ENCODE peak calls at places on chromosomes 5 and 9, in six cellular contexts. One of them, this sample, is unnamed.

GRCh38 chr5:125245216-125245615 is 498.8 kb upstream of the ZNF608 start:
- DNase-seq in esophagus squamous epithelium: no peak
- DNase-seq in RWPE1: no peak
- DNase-seq in BE2C: no peak
- DNase-seq in pancreas: no peak
- DNase-seq in choroid plexus epithelial cell: no peak
- DNase-seq in this sample: no peak

GRCh38 chr9:133944746-133945135 is 47.4 kb downstream of the VAV2 start:
- DNase-seq in RWPE1: peak
- DNase-seq in pancreas: peak
- DNase-seq in BE2C: peak
- DNase-seq in esophagus squamous epithelium: no peak
- DNase-seq in choroid plexus epithelial cell: peak
- DNase-seq in this sample: no peak

GRCh38 chr5:137672001-137672400 is 63.9 kb downstream of the KLHL3 start:
- DNase-seq in esophagus squamous epithelium: no peak
- DNase-seq in pancreas: peak
- DNase-seq in choroid plexus epithelial cell: no peak
- DNase-seq in BE2C: no peak
- DNase-seq in RWPE1: no peak
- DNase-seq in this sample: no peak

GRCh38 chr5:174314261-174314660 is 268.8 kb downstream of the NSG2 start:
- DNase-seq in BE2C: no peak
- DNase-seq in pancreas: no peak
- DNase-seq in RWPE1: no peak
- DNase-seq in esophagus squamous epithelium: no peak
- DNase-seq in choroid plexus epithelial cell: no peak
- DNase-seq in this sample: no peak

GRCh38 chr9:94042516-94042915 is 41.7 kb upstream of the PTPDC1 start:
- DNase-seq in BE2C: no peak
- DNase-seq in esophagus squamous epithelium: no peak
- DNase-seq in pancreas: no peak
- DNase-seq in choroid plexus epithelial cell: no peak
- DNase-seq in RWPE1: no peak
- DNase-seq in this sample: no peak

GRCh38 chr5:56025303-56025885 is 30.6 kb upstream of the IL6ST start:
- DNase-seq in RWPE1: no peak
- DNase-seq in choroid plexus epithelial cell: peak
- DNase-seq in BE2C: no peak
- DNase-seq in pancreas: no peak
- DNase-seq in esophagus squamous epithelium: no peak
- DNase-seq in this sample: no peak

GRCh38 chr9:77714077-77714549 is 66.0 kb upstream of the GNA14 start:
- DNase-seq in RWPE1: no peak
- DNase-seq in BE2C: peak
- DNase-seq in esophagus squamous epithelium: no peak
- DNase-seq in pancreas: no peak
- DNase-seq in choroid plexus epithelial cell: peak
- DNase-seq in this sample: no peak

GRCh38 chr5:178244566-178244965 is 12.0 kb upstream of the PHYKPL start:
- DNase-seq in choroid plexus epithelial cell: peak
- DNase-seq in pancreas: no peak
- DNase-seq in RWPE1: no peak
- DNase-seq in esophagus squamous epithelium: no peak
- DNase-seq in BE2C: no peak
- DNase-seq in this sample: no peak

GRCh38 chr9:121107041-121107440 is 32.3 kb downstream of the CNTRL start:
- DNase-seq in RWPE1: peak
- DNase-seq in BE2C: no peak
- DNase-seq in pancreas: no peak
- DNase-seq in esophagus squamous epithelium: no peak
- DNase-seq in choroid plexus epithelial cell: peak
- DNase-seq in this sample: no peak
- TF ChIP-seq CTCF in RWPE1: peak
- TF ChIP-seq CTCF in BE2C: no peak
- TF ChIP-seq CTCF in pancreas: no peak
- TF ChIP-seq CTCF in esophagus squamous epithelium: peak
- TF ChIP-seq CTCF in choroid plexus epithelial cell: peak
- TF ChIP-seq CTCF in this sample: no peak

GRCh38 chr9:99103505-99103904 is 1.4 kb upstream of the TGFBR1 start:
- DNase-seq in choroid plexus epithelial cell: no peak
- DNase-seq in esophagus squamous epithelium: no peak
- DNase-seq in RWPE1: no peak
- DNase-seq in pancreas: no peak
- DNase-seq in BE2C: no peak
- DNase-seq in this sample: no peak

GRCh38 chr9:99105152-99106043 is 485 bp downstream of the TGFBR1 start:
- DNase-seq in esophagus squamous epithelium: peak
- DNase-seq in BE2C: peak
- DNase-seq in RWPE1: peak
- DNase-seq in choroid plexus epithelial cell: peak
- DNase-seq in pancreas: peak
- DNase-seq in this sample: peak

GRCh38 chr9:99106044-99106375 is 1.1 kb downstream of the TGFBR1 start:
- DNase-seq in pancreas: no peak
- DNase-seq in BE2C: no peak
- DNase-seq in choroid plexus epithelial cell: no peak
- DNase-seq in esophagus squamous epithelium: no peak
- DNase-seq in RWPE1: no peak
- DNase-seq in this sample: no peak

GRCh38 chr9:99103909-99104458 is 929 bp upstream of the TGFBR1 start:
- DNase-seq in pancreas: no peak
- DNase-seq in esophagus squamous epithelium: no peak
- DNase-seq in BE2C: no peak
- DNase-seq in choroid plexus epithelial cell: peak
- DNase-seq in RWPE1: peak
- DNase-seq in this sample: no peak

GRCh38 chr9:99104459-99105151 is at the start of gene TGFBR1:
- DNase-seq in choroid plexus epithelial cell: peak
- DNase-seq in pancreas: peak
- DNase-seq in RWPE1: peak
- DNase-seq in esophagus squamous epithelium: peak
- DNase-seq in BE2C: peak
- DNase-seq in this sample: peak
- TF ChIP-seq CTCF in choroid plexus epithelial cell: no peak
- TF ChIP-seq CTCF in pancreas: no peak
- TF ChIP-seq CTCF in RWPE1: no peak
- TF ChIP-seq CTCF in esophagus squamous epithelium: peak
- TF ChIP-seq CTCF in BE2C: no peak
- TF ChIP-seq CTCF in this sample: no peak

GRCh38 chr5:171845857-171846785 is 60.5 kb downstream of the SMIM23 start:
- DNase-seq in BE2C: no peak
- DNase-seq in choroid plexus epithelial cell: no peak
- DNase-seq in esophagus squamous epithelium: no peak
- DNase-seq in RWPE1: peak
- DNase-seq in pancreas: no peak
- DNase-seq in this sample: no peak
- TF ChIP-seq CTCF in BE2C: no peak
- TF ChIP-seq CTCF in choroid plexus epithelial cell: peak
- TF ChIP-seq CTCF in esophagus squamous epithelium: no peak
- TF ChIP-seq CTCF in RWPE1: no peak
- TF ChIP-seq CTCF in pancreas: no peak
- TF ChIP-seq CTCF in this sample: no peak

GRCh38 chr9:38176256-38176655 is 107.2 kb upstream of the SHB start:
- DNase-seq in pancreas: no peak
- DNase-seq in RWPE1: no peak
- DNase-seq in esophagus squamous epithelium: no peak
- DNase-seq in BE2C: no peak
- DNase-seq in choroid plexus epithelial cell: no peak
- DNase-seq in this sample: no peak

GRCh38 chr9:38172601-38173000 is 103.6 kb upstream of the SHB start:
- DNase-seq in pancreas: no peak
- DNase-seq in RWPE1: no peak
- DNase-seq in choroid plexus epithelial cell: no peak
- DNase-seq in esophagus squamous epithelium: no peak
- DNase-seq in BE2C: no peak
- DNase-seq in this sample: no peak

GRCh38 chr9:38175423-38175822 is 106.4 kb upstream of the SHB start:
- DNase-seq in choroid plexus epithelial cell: no peak
- DNase-seq in pancreas: no peak
- DNase-seq in esophagus squamous epithelium: no peak
- DNase-seq in BE2C: no peak
- DNase-seq in RWPE1: no peak
- DNase-seq in this sample: no peak

GRCh38 chr9:38171926-38172325 is 102.9 kb upstream of the SHB start:
- DNase-seq in pancreas: no peak
- DNase-seq in BE2C: no peak
- DNase-seq in choroid plexus epithelial cell: no peak
- DNase-seq in esophagus squamous epithelium: no peak
- DNase-seq in RWPE1: no peak
- DNase-seq in this sample: no peak

DNA sequence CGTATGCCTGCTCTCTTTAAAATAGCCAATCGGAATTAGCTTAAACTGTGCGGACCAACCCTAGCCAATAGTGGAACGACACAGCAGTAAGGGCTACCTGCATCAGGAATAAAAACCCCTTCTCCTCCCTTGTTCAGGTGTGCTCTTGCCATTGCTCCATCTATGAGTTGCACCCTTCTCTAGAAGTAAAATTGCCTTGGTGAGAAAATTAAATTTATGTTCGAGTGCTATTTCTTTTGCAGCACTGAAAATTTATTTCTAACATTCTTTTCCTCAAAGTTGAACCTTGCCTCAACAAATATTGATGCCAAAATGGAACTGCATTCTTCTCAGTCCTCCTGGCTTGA is 102.5 kb upstream of the SHB start:
- DNase-seq in BE2C: no peak
- DNase-seq in pancreas: no peak
- DNase-seq in RWPE1: no peak
- DNase-seq in esophagus squamous epithelium: no peak
- DNase-seq in choroid plexus epithelial cell: no peak
- DNase-seq in this sample: no peak
- TF ChIP-seq CTCF in BE2C: no peak
- TF ChIP-seq CTCF in pancreas: no peak
- TF ChIP-seq CTCF in RWPE1: no peak
- TF ChIP-seq CTCF in esophagus squamous epithelium: no peak
- TF ChIP-seq CTCF in choroid plexus epithelial cell: no peak
- TF ChIP-seq CTCF in this sample: no peak

DNA sequence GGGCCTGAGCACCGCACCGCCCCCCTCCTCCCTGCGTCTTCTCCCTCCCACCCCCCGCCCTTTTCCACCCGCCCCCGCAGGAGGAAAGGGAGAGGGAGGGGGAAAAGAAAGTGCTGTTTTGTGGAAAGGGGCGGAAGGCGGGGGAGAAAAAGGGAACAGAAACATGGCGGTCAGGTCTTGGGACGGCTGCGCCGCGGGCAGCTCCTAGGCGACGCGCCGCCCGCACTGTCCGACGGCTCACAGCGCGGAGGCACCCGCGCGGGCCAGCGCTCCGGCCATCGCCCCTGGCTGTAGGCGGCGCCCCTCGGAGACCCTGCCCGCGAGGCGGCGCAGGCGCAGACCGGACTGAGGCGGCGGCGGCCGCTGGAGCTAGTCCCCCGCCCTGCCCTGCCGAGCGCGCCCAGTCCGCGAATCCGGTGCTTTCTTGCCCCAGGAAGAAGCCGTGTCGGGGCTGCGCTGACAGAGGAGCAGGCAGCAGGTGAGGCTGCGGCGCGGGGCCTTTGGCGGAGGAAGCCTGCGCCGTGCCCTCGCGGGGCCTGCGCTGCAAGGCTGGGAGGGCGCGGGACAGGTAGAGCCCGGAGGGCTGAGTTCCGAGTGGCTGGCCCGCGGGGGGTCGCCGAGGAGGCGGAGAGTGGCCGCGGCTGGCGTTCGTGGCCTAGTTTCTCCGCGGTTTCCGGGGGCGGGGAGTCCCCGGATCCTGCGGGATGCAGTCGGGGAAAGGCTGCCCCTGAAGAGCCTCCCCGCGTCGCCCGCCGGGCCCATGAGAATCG is at the start of gene DENND4C:
- DNase-seq in esophagus squamous epithelium: peak
- DNase-seq in BE2C: peak
- DNase-seq in RWPE1: peak
- DNase-seq in choroid plexus epithelial cell: peak
- DNase-seq in pancreas: peak
- DNase-seq in this sample: peak
- TF ChIP-seq CTCF in esophagus squamous epithelium: no peak
- TF ChIP-seq CTCF in BE2C: no peak
- TF ChIP-seq CTCF in RWPE1: peak
- TF ChIP-seq CTCF in choroid plexus epithelial cell: no peak
- TF ChIP-seq CTCF in pancreas: no peak
- TF ChIP-seq CTCF in this sample: no peak

GRCh38 chr9:5512658-5513452 is 2.5 kb downstream of the PDCD1LG2 start:
- DNase-seq in BE2C: no peak
- DNase-seq in esophagus squamous epithelium: no peak
- DNase-seq in RWPE1: no peak
- DNase-seq in pancreas: no peak
- DNase-seq in choroid plexus epithelial cell: no peak
- DNase-seq in this sample: no peak
- TF ChIP-seq CTCF in BE2C: no peak
- TF ChIP-seq CTCF in esophagus squamous epithelium: no peak
- TF ChIP-seq CTCF in RWPE1: no peak
- TF ChIP-seq CTCF in pancreas: no peak
- TF ChIP-seq CTCF in choroid plexus epithelial cell: no peak
- TF ChIP-seq CTCF in this sample: no peak

GRCh38 chr5:149264432-149265069 is 7.1 kb upstream of the AFAP1L1 start:
- DNase-seq in pancreas: peak
- DNase-seq in RWPE1: peak
- DNase-seq in esophagus squamous epithelium: no peak
- DNase-seq in BE2C: peak
- DNase-seq in choroid plexus epithelial cell: no peak
- DNase-seq in this sample: no peak
- TF ChIP-seq CTCF in pancreas: peak
- TF ChIP-seq CTCF in RWPE1: peak
- TF ChIP-seq CTCF in esophagus squamous epithelium: peak
- TF ChIP-seq CTCF in BE2C: peak
- TF ChIP-seq CTCF in choroid plexus epithelial cell: peak
- TF ChIP-seq CTCF in this sample: no peak

GRCh38 chr5:111072949-111073682 is 1.6 kb downstream of the TSLP start:
- DNase-seq in BE2C: peak
- DNase-seq in esophagus squamous epithelium: no peak
- DNase-seq in choroid plexus epithelial cell: peak
- DNase-seq in pancreas: no peak
- DNase-seq in RWPE1: peak
- DNase-seq in this sample: peak
- TF ChIP-seq CTCF in BE2C: no peak
- TF ChIP-seq CTCF in esophagus squamous epithelium: peak
- TF ChIP-seq CTCF in choroid plexus epithelial cell: peak
- TF ChIP-seq CTCF in pancreas: no peak
- TF ChIP-seq CTCF in RWPE1: peak
- TF ChIP-seq CTCF in this sample: no peak